ENCODE peak calls at places on chromosomes 13 and 19, in nine cellular contexts. J is IMR-90, G is heart left ventricle, C is colonic mucosa, L is left ventricle myocardium inferior, U is iPS DF 6.9, O is neuronal stem cell, S is tibial nerve, P is mesendoderm. Z is an unnamed sample.
A peak's percentile ranks its signal among the peaks of the same experiment; 100 is the strongest.

GRCh38 chr19:36215276-36216171 is 618 bp downstream of the ZNF146 start:
- DNase-seq in S (no peak), U (no peak), L (no peak), J (peak; percentile 62), O (peak; percentile 5), P (peak; percentile 23), G (no peak), C (no peak), Z (no peak)

GRCh38 chr19:35030257-35031071 is at the start of gene SCN1B:
- DNase-seq in U (no peak), L (peak; percentile 65), S (no peak), J (peak; percentile 55), C (no peak), G (peak; percentile 78), O (peak; percentile 56), P (peak; percentile 76), Z (peak; percentile 88)

GRCh38 chr19:38666662-38667448 is 19.4 kb downstream of the ACTN4 start:
- DNase-seq in S (no peak), O (peak; percentile 70), U (no peak), G (peak; percentile 75), J (peak; percentile 81), P (peak; percentile 96), L (no peak), C (no peak), Z (peak; percentile 81)

GRCh38 chr13:29954082-29955043 is 103.9 kb upstream of the UBL3 start:
- DNase-seq in S (no peak), U (no peak), P (no peak), O (no peak), C (no peak), G (no peak), J (no peak), L (no peak), Z (no peak)

GRCh38 chr13:103556681-103557080 is 490.5 kb upstream of the SLC10A2 start:
- DNase-seq in P (no peak), G (no peak), S (no peak), J (no peak), O (no peak), L (no peak), U (no peak), C (no peak), Z (no peak)

GRCh38 chr19:54875506-54875905 is 1.5 kb downstream of the FCAR start:
- DNase-seq in U (no peak), O (no peak), C (no peak), P (no peak), S (no peak), J (no peak), L (no peak), G (no peak), Z (no peak)

GRCh38 chr19:38034153-38034835 is 127.3 kb downstream of the SIPA1L3 start:
- DNase-seq in P (no peak), O (no peak), G (no peak), U (no peak), L (no peak), J (peak; percentile 62), S (no peak), C (no peak), Z (no peak)

GRCh38 chr19:54209748-54210494 is 9.3 kb downstream of the RPS9 start:
- DNase-seq in G (peak; percentile 88), S (peak; percentile 84), L (peak; percentile 80), J (peak; percentile 98), C (peak; percentile 97), U (no peak), P (peak; percentile 36), O (no peak), Z (peak; percentile 91)

GRCh38 chr13:23751195-23751594 is 138.0 kb downstream of the MIPEP start:
- DNase-seq in S (no peak), C (no peak), G (no peak), J (peak; percentile 53), P (no peak), L (no peak), U (no peak), O (no peak), Z (no peak)

GRCh38 chr13:65965496-65965895 is 1264.6 kb downstream of the PCDH9 start:
- DNase-seq in U (no peak), C (no peak), O (no peak), P (no peak), G (no peak), S (no peak), J (peak; percentile 20), L (no peak), Z (no peak)

GRCh38 chr19:45613926-45614725 is 12.1 kb upstream of the GPR4 start:
- DNase-seq in L (no peak), G (no peak), P (no peak), J (peak; percentile 93), U (no peak), S (no peak), C (peak; percentile 83), O (no peak), Z (no peak)

GRCh38 chr13:110396913-110397379 is 89.9 kb downstream of the COL4A2 start:
- DNase-seq in S (peak; percentile 87), J (peak; percentile 100), L (peak; percentile 87), C (peak; percentile 52), O (no peak), G (peak; percentile 95), U (no peak), P (no peak), Z (peak; percentile 93)

GRCh38 chr19:24052811-24053210 is 34.2 kb upstream of the ZNF254 start:
- DNase-seq in J (peak; percentile 59), O (no peak), L (no peak), P (no peak), G (no peak), U (no peak), C (no peak), S (no peak), Z (no peak)

GRCh38 chr13:82717249-82717648 is 1165.0 kb downstream of the SLITRK1 start:
- DNase-seq in S (no peak), C (no peak), P (no peak), L (no peak), O (no peak), U (no peak), G (no peak), J (peak; percentile 59), Z (no peak)

GRCh38 chr13:40993119-40993518 is 26.0 kb downstream of the ELF1 start:
- DNase-seq in G (no peak), O (no peak), J (no peak), C (no peak), P (peak; percentile 71), S (no peak), L (no peak), U (no peak), Z (no peak)

GRCh38 chr19:50537306-50537685 is 23.6 kb upstream of the ASPDH start:
- DNase-seq in G (no peak), C (no peak), J (no peak), P (no peak), L (no peak), U (no peak), S (no peak), O (no peak), Z (no peak)

GRCh38 chr13:94395889-94396288 is 83.6 kb downstream of the DCT start:
- DNase-seq in U (no peak), L (no peak), S (no peak), C (no peak), J (no peak), G (no peak), P (no peak), O (no peak), Z (no peak)

GRCh38 chr13:75364131-75364713 is 117.7 kb downstream of the TBC1D4 start:
- DNase-seq in G (no peak), U (no peak), C (no peak), L (no peak), P (peak; percentile 12), J (peak; percentile 21), S (no peak), O (no peak), Z (no peak)

GRCh38 chr19:53772943-53773342 is 51.2 kb downstream of the NLRP12 start:
- DNase-seq in S (peak; percentile 36), P (peak; percentile 93), G (no peak), U (peak; percentile 81), O (peak; percentile 61), J (peak; percentile 47), L (no peak), C (peak; percentile 56), Z (no peak)

GRCh38 chr13:43057653-43058317 is 34.4 kb downstream of the DNAJC15 start:
- DNase-seq in L (no peak), S (no peak), O (no peak), J (no peak), P (peak; percentile 82), U (no peak), G (peak; percentile 47), C (no peak), Z (no peak)
- H3K27ac ChIP-seq in L (peak overlapping the region; percentile 83), S (no peak overlapping the region), O (no peak overlapping the region), J (no peak overlapping the region), P (peak overlapping the region; percentile 75), U (no peak overlapping the region), G (peak overlapping the region; percentile 87), C (peak overlapping the region; percentile 65), Z (peak overlapping the region; percentile 50)

DNA sequence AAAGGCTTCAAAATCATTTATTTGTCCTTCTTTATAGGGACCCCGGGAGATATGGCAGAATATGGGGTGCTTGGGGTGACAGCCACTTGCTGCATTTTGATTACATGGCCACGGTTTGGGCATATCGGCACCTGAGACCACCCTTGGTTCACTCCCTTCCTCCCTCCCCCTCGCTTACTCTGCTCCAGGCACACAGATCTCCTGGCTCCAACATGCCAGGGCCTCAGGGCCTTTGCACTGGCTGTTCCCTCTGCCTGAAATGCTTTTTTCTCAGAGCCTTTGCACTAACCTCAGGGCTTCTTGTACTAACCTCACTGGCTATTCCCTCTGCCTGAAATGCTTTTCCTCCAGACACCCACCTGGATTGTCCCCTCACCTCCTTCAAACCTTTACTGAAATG is 23.8 kb downstream of the VAV1 start:
- DNase-seq in C (no peak), P (no peak), G (no peak), S (no peak), J (no peak), O (no peak), U (no peak), L (no peak), Z (no peak)
- H3K27ac ChIP-seq in C (no peak overlapping the region), P (no peak overlapping the region), G (no peak overlapping the region), S (no peak overlapping the region), J (no peak overlapping the region), O (no peak overlapping the region), U (no peak overlapping the region), L (no peak overlapping the region), Z (no peak overlapping the region)

DNA sequence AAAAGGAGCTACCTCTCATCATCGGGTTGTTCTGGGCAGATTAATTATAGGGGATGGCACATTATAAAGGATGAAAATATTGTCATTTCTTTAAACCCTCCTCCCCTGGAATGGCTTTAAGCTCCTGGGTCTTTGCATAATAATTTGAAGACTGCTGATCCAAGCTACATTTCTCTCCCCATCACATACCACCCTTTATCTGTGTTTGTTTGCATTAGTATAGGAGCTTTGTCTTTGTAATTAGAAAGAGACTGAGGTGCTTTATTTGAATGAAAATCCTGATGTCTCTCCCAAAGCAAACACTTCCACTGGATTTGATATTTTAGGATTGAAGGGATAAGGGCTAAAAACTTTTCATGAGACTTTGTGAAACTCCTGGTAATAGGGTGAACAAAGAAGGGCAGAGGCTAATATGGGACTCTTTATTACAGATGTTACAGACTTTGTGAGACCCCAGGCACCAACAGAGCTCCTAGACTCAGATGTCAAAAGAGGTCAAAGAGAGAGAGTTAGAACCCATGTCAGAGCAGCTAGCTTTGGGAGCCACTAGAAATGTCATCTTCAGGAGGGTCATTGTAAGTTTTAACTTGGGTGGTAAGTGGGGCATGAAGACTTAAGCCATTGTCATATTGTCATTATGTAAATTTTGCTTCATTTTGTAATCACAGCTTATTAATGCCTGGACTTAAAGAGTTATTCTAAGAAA is 75.3 kb upstream of the RXFP2 start:
- DNase-seq in O (no peak), P (peak; percentile 17), G (no peak), S (no peak), J (no peak), L (no peak), C (no peak), U (peak; percentile 29), Z (no peak)
- H3K27ac ChIP-seq in O (no peak overlapping the region), P (no peak overlapping the region), G (no peak overlapping the region), S (no peak overlapping the region), J (no peak overlapping the region), L (no peak overlapping the region), C (no peak overlapping the region), U (peak overlapping the region; percentile 70), Z (no peak overlapping the region)

GRCh38 chr19:16889883-16890460 is 1.2 kb downstream of the F2RL3 start:
- DNase-seq in J (no peak), P (no peak), G (no peak), U (no peak), S (no peak), O (no peak), L (no peak), C (no peak), Z (no peak)
- H3K27ac ChIP-seq in J (no peak overlapping the region), P (no peak overlapping the region), G (peak overlapping the region; percentile 89), U (no peak overlapping the region), S (no peak overlapping the region), O (no peak overlapping the region), L (peak overlapping the region; percentile 89), C (no peak overlapping the region), Z (no peak overlapping the region)